ENCODE peak calls at places on chromosome 17, in ten cellular contexts. E is H9, S is HCT116, T is foreskin keratinocyte, C is osteoblast, V is bronchial epithelial cell, J is AG09319, M is cardiac muscle cell, R is mucosa of descending colon, A is type B pancreatic cell. U is an unnamed sample.

GRCh38 chr17:34226011-34226410 is 29.1 kb upstream of the CCL2 start:
- DNase-seq in E (no peak), S (no peak), T (peak), C (no peak), V (peak), J (peak), M (no peak), R (no peak), A (no peak), U (no peak)

GRCh38 chr17:27956601-27957445 is 63.7 kb upstream of the LYRM9 start:
- DNase-seq in E (no peak), S (no peak), T (no peak), C (no peak), V (no peak), J (no peak), M (peak), R (no peak), A (no peak), U (no peak)

GRCh38 chr17:81532490-81533287 is 4.5 kb downstream of the FSCN2 start:
- DNase-seq in E (no peak), S (no peak), T (no peak), C (no peak), V (no peak), J (no peak), M (no peak), R (no peak), A (no peak), U (no peak)

GRCh38 chr17:49162866-49163265 is 30.3 kb downstream of the B4GALNT2 start:
- DNase-seq in E (no peak), S (no peak), T (no peak), C (no peak), V (no peak), J (no peak), M (no peak), R (no peak), A (no peak), U (no peak)

GRCh38 chr17:55140751-55141150 is 124.0 kb upstream of the HLF start:
- DNase-seq in E (no peak), S (no peak), T (no peak), C (no peak), V (no peak), J (no peak), M (no peak), R (no peak), A (no peak), U (no peak)

GRCh38 chr17:44628234-44629188 is 27.8 kb upstream of the MEIOC start:
- DNase-seq in E (peak), S (no peak), T (no peak), C (no peak), V (no peak), J (no peak), M (peak), R (peak), A (no peak), U (peak)

GRCh38 chr17:37067555-37068111 is 118.9 kb downstream of the AATF start:
- DNase-seq in E (no peak), S (peak), T (peak), C (peak), V (peak), J (peak), M (peak), R (peak), A (no peak), U (peak)

GRCh38 chr17:82392209-82392920 is 20.8 kb downstream of the UTS2R start:
- DNase-seq in E (no peak), S (no peak), T (no peak), C (peak), V (no peak), J (no peak), M (no peak), R (no peak), A (no peak), U (no peak)

GRCh38 chr17:81923302-81924260 is 4.0 kb downstream of the MAFG start:
- DNase-seq in E (peak), S (peak), T (peak), C (peak), V (peak), J (no peak), M (peak), R (peak), A (no peak), U (no peak)

GRCh38 chr17:78347453-78347852 is 12.4 kb downstream of the SOCS3 start:
- DNase-seq in E (no peak), S (no peak), T (no peak), C (peak), V (no peak), J (no peak), M (no peak), R (no peak), A (no peak), U (no peak)

GRCh38 chr17:50707296-50708049 is at the start of gene ANKRD40:
- DNase-seq in E (peak), S (peak), T (peak), C (peak), V (peak), J (peak), M (peak), R (peak), A (peak), U (no peak)

GRCh38 chr17:1716912-1717695 is 6.9 kb upstream of the TLCD2 start:
- DNase-seq in E (peak), S (peak), T (peak), C (peak), V (peak), J (peak), M (peak), R (peak), A (peak), U (peak)

GRCh38 chr17:78391051-78391431 is 12.6 kb downstream of the PGS1 start:
- DNase-seq in E (no peak), S (no peak), T (no peak), C (no peak), V (no peak), J (no peak), M (no peak), R (no peak), A (no peak), U (no peak)

GRCh38 chr17:27453466-27453865 is 2.8 kb upstream of the KSR1 start:
- DNase-seq in E (no peak), S (no peak), T (no peak), C (peak), V (no peak), J (no peak), M (no peak), R (no peak), A (no peak), U (no peak)

GRCh38 chr17:60439501-60439900 is 17.2 kb downstream of the CHCT1 start:
- DNase-seq in E (no peak), S (no peak), T (peak), C (peak), V (peak), J (no peak), M (peak), R (no peak), A (no peak), U (no peak)

GRCh38 chr17:67506966-67507365 is 129.9 kb downstream of the PITPNC1 start:
- DNase-seq in E (no peak), S (no peak), T (peak), C (peak), V (peak), J (no peak), M (no peak), R (no peak), A (no peak), U (no peak)

GRCh38 chr17:79087428-79088143 is 13.0 kb downstream of the ENGASE start:
- DNase-seq in E (peak), S (peak), T (peak), C (peak), V (peak), J (no peak), M (peak), R (peak), A (peak), U (no peak)

GRCh38 chr17:82914375-82914774 is 74.6 kb upstream of the ZNF750 start:
- DNase-seq in E (no peak), S (no peak), T (no peak), C (peak), V (peak), J (no peak), M (peak), R (no peak), A (no peak), U (no peak)

GRCh38 chr17:79413591-79413990 is 197.3 kb downstream of the RBFOX3 start:
- DNase-seq in E (no peak), S (no peak), T (no peak), C (no peak), V (no peak), J (no peak), M (no peak), R (no peak), A (no peak), U (no peak)

GRCh38 chr17:33871720-33872535 is 383.2 kb upstream of the CCL2 start:
- DNase-seq in E (no peak), S (no peak), T (peak), C (no peak), V (peak), J (no peak), M (no peak), R (no peak), A (no peak), U (peak)

GRCh38 chr17:76266244-76266938 is 1.2 kb downstream of the UBALD2 start:
- DNase-seq in E (no peak), S (no peak), T (no peak), C (peak), V (peak), J (no peak), M (peak), R (peak), A (no peak), U (no peak)

GRCh38 chr17:50594040-50594618 is 33.6 kb downstream of the CACNA1G start:
- DNase-seq in E (no peak), S (no peak), T (no peak), C (no peak), V (no peak), J (no peak), M (no peak), R (no peak), A (no peak), U (no peak)

GRCh38 chr17:68534714-68535113 is 22.5 kb downstream of the PRKAR1A start:
- DNase-seq in E (no peak), S (no peak), T (no peak), C (no peak), V (no peak), J (no peak), M (no peak), R (no peak), A (no peak), U (no peak)

GRCh38 chr17:48610282-48611211 is at the start of gene HOXB7:
- DNase-seq in E (peak), S (no peak), T (no peak), C (no peak), V (no peak), J (no peak), M (no peak), R (peak), A (no peak), U (no peak)

GRCh38 chr17:61426482-61427304 is 25.5 kb upstream of the TBX4 start:
- DNase-seq in E (no peak), S (peak), T (peak), C (no peak), V (no peak), J (no peak), M (no peak), R (no peak), A (no peak), U (no peak)

GRCh38 chr17:79651751-79652150 is 40.9 kb upstream of the RBFOX3 start:
- DNase-seq in E (peak), S (no peak), T (no peak), C (no peak), V (no peak), J (no peak), M (no peak), R (no peak), A (peak), U (no peak)

GRCh38 chr17:65966311-65966710 is 225.6 kb downstream of the CEP112 start:
- DNase-seq in E (no peak), S (no peak), T (no peak), C (no peak), V (no peak), J (no peak), M (peak), R (no peak), A (no peak), U (no peak)

GRCh38 chr17:38575781-38576180 is 30.0 kb downstream of the SRCIN1 start:
- DNase-seq in E (no peak), S (no peak), T (peak), C (peak), V (peak), J (no peak), M (no peak), R (no peak), A (no peak), U (no peak)

DNA sequence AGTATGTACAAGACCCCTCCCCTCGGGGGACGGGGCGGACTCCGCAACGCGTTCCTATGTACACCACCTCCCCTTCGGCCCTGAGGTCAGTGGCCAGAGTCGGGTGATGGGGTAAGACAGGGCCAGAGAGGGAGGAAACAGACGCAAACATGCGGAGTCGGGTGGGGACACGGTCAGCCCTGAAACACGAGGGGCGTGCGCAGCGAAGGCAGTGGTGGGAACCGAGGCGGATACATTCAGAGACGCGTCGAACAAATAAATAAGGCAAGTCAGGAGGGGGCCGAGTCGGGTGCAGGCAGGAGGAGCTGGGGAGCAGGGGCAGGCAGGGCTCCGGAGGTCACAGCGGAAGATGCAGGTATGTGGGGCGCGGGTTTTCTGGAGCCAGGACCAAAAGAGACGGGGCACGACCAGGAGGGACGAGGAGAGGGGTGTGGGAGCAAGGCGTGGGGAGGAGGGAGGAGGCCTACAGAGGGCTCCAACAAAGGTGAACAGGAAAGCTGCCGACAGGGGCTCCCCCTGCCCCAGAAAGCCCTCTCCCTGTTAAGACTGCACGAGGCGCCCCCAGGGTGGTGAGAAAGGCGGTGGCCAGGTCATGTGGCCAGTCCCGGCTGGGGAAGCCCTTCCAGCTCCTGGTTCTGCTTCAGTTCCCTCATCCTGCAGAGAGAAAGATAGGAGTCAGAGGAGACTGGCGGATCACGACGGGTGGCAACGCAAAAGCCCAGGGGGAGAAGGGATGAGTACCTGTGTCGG is 724 bp upstream of the SPAG7 start:
- DNase-seq in E (peak), S (no peak), T (peak), C (no peak), V (no peak), J (no peak), M (peak), R (no peak), A (no peak), U (peak)
- TF ChIP-seq CTCF in E (no peak), S (no peak), T (no peak), C (no peak), V (no peak), J (no peak), M (no peak), R (no peak), A (no peak), U (no peak)

GRCh38 chr17:57421393-57421717 is 165.0 kb downstream of the MSI2 start:
- DNase-seq in E (no peak), S (no peak), T (no peak), C (no peak), V (no peak), J (no peak), M (no peak), R (peak), A (no peak), U (no peak)

GRCh38 chr17:57418463-57419246 is 162.3 kb downstream of the MSI2 start:
- DNase-seq in E (no peak), S (no peak), T (no peak), C (no peak), V (no peak), J (no peak), M (no peak), R (no peak), A (no peak), U (no peak)

GRCh38 chr17:57420674-57421392 is 164.5 kb downstream of the MSI2 start:
- DNase-seq in E (no peak), S (no peak), T (no peak), C (no peak), V (no peak), J (no peak), M (no peak), R (peak), A (no peak), U (no peak)

GRCh38 chr17:57422574-57423164 is 166.3 kb downstream of the MSI2 start:
- DNase-seq in E (no peak), S (peak), T (peak), C (no peak), V (peak), J (no peak), M (peak), R (no peak), A (no peak), U (no peak)

GRCh38 chr17:57419940-57420522 is 163.7 kb downstream of the MSI2 start:
- DNase-seq in E (no peak), S (no peak), T (no peak), C (no peak), V (no peak), J (no peak), M (no peak), R (no peak), A (no peak), U (no peak)
- TF ChIP-seq CTCF in E (peak), S (peak), T (no peak), C (no peak), V (no peak), J (no peak), M (no peak), R (no peak), A (no peak), U (no peak)

DNA sequence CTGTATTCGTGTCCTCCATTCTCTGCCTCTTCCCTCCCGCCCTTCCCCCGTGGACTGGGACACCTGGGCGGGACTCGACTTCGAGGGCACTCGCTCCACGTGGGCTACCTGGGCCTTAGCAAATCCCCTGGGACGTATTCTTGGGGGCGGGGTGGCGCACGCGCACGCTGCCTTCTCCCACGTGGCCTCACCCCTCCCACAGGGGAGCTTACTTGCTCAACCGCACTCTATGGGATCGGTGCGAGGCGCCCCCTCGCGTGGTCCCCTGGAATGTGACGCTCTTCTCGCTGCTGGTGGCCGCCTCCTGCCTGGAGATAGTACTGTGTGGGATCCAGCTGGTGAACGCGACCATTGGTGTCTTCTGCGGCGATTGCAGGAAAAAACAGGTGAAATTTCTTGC is 3.5 kb downstream of the VMO1 start:
- DNase-seq in E (peak), S (no peak), T (no peak), C (no peak), V (no peak), J (no peak), M (no peak), R (no peak), A (no peak), U (no peak)
- TF ChIP-seq CTCF in E (peak), S (no peak), T (peak), C (no peak), V (no peak), J (no peak), M (no peak), R (no peak), A (no peak), U (no peak)

GRCh38 chr17:73956595-73957465 is 246.6 kb upstream of the RPL38 start:
- DNase-seq in E (peak), S (peak), T (no peak), C (no peak), V (peak), J (no peak), M (peak), R (peak), A (no peak), U (no peak)
- TF ChIP-seq CTCF in E (peak), S (peak), T (peak), C (peak), V (peak), J (peak), M (peak), R (no peak), A (peak), U (peak)

GRCh38 chr17:39981207-39982068 is 831 bp downstream of the PSMD3 start:
- DNase-seq in E (no peak), S (no peak), T (no peak), C (no peak), V (no peak), J (no peak), M (no peak), R (no peak), A (no peak), U (no peak)
- TF ChIP-seq CTCF in E (no peak), S (no peak), T (no peak), C (no peak), V (no peak), J (no peak), M (no peak), R (no peak), A (no peak), U (no peak)

GRCh38 chr17:15213381-15214087 is 51.6 kb downstream of the PMP22 start:
- DNase-seq in E (no peak), S (no peak), T (peak), C (no peak), V (peak), J (peak), M (peak), R (no peak), A (no peak), U (no peak)
- TF ChIP-seq CTCF in E (peak), S (peak), T (peak), C (peak), V (peak), J (peak), M (peak), R (no peak), A (peak), U (peak)

DNA sequence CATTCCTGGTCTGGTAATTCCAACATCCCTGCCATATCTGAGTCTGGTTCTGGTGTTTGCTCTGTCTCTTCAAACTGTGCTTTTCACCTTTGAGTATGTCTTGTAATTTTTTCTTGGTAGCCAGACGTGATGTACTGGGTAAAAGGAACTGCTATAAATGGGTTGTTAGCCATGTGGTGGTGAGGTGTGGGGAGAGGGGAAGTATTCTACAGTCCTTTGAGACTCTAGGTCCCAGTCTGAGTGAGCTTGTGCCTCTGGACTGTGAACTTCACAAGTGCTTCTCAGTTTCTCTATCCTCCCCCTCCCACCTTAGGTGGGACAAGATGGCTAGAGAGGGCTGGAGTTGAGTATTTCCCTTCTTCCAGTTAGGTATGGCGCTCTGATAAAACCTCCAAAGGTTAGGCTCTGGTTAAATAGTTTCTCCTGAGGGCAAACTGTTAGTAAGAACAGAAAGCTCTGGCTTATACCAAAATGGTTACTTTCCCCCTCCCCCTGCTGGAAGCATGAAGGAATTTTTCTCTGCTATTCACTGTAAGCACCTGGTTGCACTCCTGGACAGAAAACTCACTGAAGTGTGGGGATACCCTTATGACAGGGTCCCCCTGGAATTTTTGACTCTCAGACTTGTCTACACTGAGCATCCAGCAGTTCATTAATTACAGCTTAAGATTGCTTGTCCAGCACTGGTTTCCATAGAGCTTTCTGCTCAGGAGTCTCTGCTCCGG is 87.8 kb downstream of the MARCHF10 start:
- DNase-seq in E (peak), S (no peak), T (peak), C (no peak), V (peak), J (no peak), M (no peak), R (no peak), A (no peak), U (peak)
- TF ChIP-seq CTCF in E (peak), S (peak), T (peak), C (peak), V (peak), J (no peak), M (peak), R (no peak), A (peak), U (peak)

U was measured in epithelial cell of proximal tubule.